ENCODE peak calls at places on chromosomes 12 and 14, in four cellular contexts. J is astrocyte of the cerebellum, R is AG10803, U is heart right ventricle. K is an unnamed sample.
A peak's percentile ranks its signal among the peaks of the same experiment; 100 is the strongest.

GRCh38 chr12:49342914-49343731 is 3.6 kb upstream of the DNAJC22 start:
- DNase-seq in J (no peak), R (no peak), U (no peak), K (no peak)

GRCh38 chr12:57535764-57536596 is 11.0 kb downstream of the DCTN2 start:
- DNase-seq in J (no peak), R (no peak), U (no peak), K (peak; percentile 76)

GRCh38 chr12:121576851-121577391 is 3.9 kb downstream of the KDM2B start:
- DNase-seq in J (peak; percentile 36), R (peak; percentile 94), U (no peak), K (no peak)

GRCh38 chr14:31401369-31401932 is 18.9 kb downstream of the HEATR5A start:
- DNase-seq in J (no peak), R (no peak), U (no peak), K (no peak)

GRCh38 chr12:98896938-98897337 is 251.8 kb downstream of the APAF1 start:
- DNase-seq in J (peak; percentile 31), R (no peak), U (no peak), K (no peak)

GRCh38 chr12:104055686-104056388 is 5.8 kb upstream of the GLT8D2 start:
- DNase-seq in J (no peak), R (peak; percentile 68), U (peak; percentile 66), K (peak; percentile 88)

GRCh38 chr14:54374117-54374884 is 22.5 kb upstream of the CDKN3 start:
- DNase-seq in J (peak; percentile 48), R (no peak), U (no peak), K (no peak)

GRCh38 chr14:80477388-80478160 is 266.3 kb upstream of the DIO2 start:
- DNase-seq in J (no peak), R (peak; percentile 16), U (no peak), K (no peak)

GRCh38 chr12:98213556-98213955 is 301.8 kb upstream of the TMPO start:
- DNase-seq in J (no peak), R (no peak), U (no peak), K (no peak)

GRCh38 chr12:112664569-112664968 is 127.0 kb upstream of the RPH3A start:
- DNase-seq in J (no peak), R (no peak), U (no peak), K (no peak)

GRCh38 chr14:58765375-58765774 is 127.6 kb downstream of the DACT1 start:
- DNase-seq in J (no peak), R (no peak), U (peak; percentile 48), K (no peak)

GRCh38 chr12:6613776-6614512 is 6.8 kb upstream of the CHD4 start:
- DNase-seq in J (peak; percentile 89), R (peak; percentile 96), U (peak; percentile 89), K (peak; percentile 93)

GRCh38 chr14:97033556-97034081 is 236.4 kb downstream of the VRK1 start:
- DNase-seq in J (no peak), R (no peak), U (no peak), K (no peak)

GRCh38 chr12:28909291-28909690 is 239.8 kb upstream of the FAR2 start:
- DNase-seq in J (no peak), R (no peak), U (no peak), K (no peak)

GRCh38 chr14:36221097-36221496 is 44.6 kb upstream of the PTCSC3 start:
- DNase-seq in J (no peak), R (no peak), U (no peak), K (no peak)

GRCh38 chr14:35342160-35343010 is 50.2 kb downstream of the PSMA6 start:
- DNase-seq in J (no peak), R (peak; percentile 67), U (peak; percentile 52), K (peak; percentile 21)

GRCh38 chr14:75446447-75446846 is 18.6 kb downstream of the JDP2 start:
- DNase-seq in J (no peak), R (no peak), U (no peak), K (no peak)

GRCh38 chr14:53055003-53055402 is 98.1 kb downstream of the DDHD1 start:
- DNase-seq in J (peak; percentile 55), R (peak; percentile 64), U (no peak), K (peak; percentile 38)

GRCh38 chr12:80838708-80839107 is 99.0 kb downstream of the LIN7A start:
- DNase-seq in J (no peak), R (peak; percentile 19), U (no peak), K (no peak)

GRCh38 chr12:55068416-55069010 is 48.7 kb downstream of the NEUROD4 start:
- DNase-seq in J (peak; percentile 31), R (peak; percentile 56), U (no peak), K (peak; percentile 27)

GRCh38 chr14:49977126-49977841 is 84.4 kb downstream of the ARF6 start:
- DNase-seq in J (no peak), R (no peak), U (no peak), K (no peak)

GRCh38 chr12:130192667-130193345 is 30.5 kb downstream of the FZD10 start:
- DNase-seq in J (no peak), R (no peak), U (no peak), K (no peak)

GRCh38 chr12:56189918-56190694 is 823 bp upstream of the SMARCC2 start:
- DNase-seq in J (peak; percentile 59), R (peak; percentile 75), U (peak; percentile 81), K (peak; percentile 53)

GRCh38 chr14:89379891-89380820 is 36.9 kb downstream of the FOXN3 start:
- DNase-seq in J (no peak), R (no peak), U (no peak), K (no peak)

GRCh38 chr14:28608438-28608837 is 158.1 kb upstream of the FOXG1 start:
- DNase-seq in J (no peak), R (no peak), U (no peak), K (no peak)

GRCh38 chr14:95265106-95266094 is 54.3 kb downstream of the CLMN start:
- DNase-seq in J (peak; percentile 88), R (peak; percentile 94), U (no peak), K (peak; percentile 64)

GRCh38 chr12:32302218-32302826 is 97.0 kb upstream of the FGD4 start:
- DNase-seq in J (no peak), R (no peak), U (no peak), K (no peak)

GRCh38 chr14:59308706-59309105 is 120.2 kb downstream of the DAAM1 start:
- DNase-seq in J (no peak), R (peak; percentile 77), U (no peak), K (no peak)

GRCh38 chr12:68565391-68565903 is 45.3 kb upstream of the RAP1B start:
- DNase-seq in J (peak; percentile 49), R (peak; percentile 94), U (no peak), K (no peak)

GRCh38 chr12:25313591-25313990 is 62.9 kb upstream of the KRAS start:
- DNase-seq in J (no peak), R (peak; percentile 9), U (no peak), K (no peak)

GRCh38 chr14:69685716-69686115 is 74.3 kb downstream of the SUSD6 start:
- DNase-seq in J (peak; percentile 65), R (peak; percentile 61), U (peak; percentile 69), K (peak; percentile 41)
- TF ChIP-seq CTCF in J (no peak), R (no peak), U (no peak), K (peak; percentile 19)

DNA sequence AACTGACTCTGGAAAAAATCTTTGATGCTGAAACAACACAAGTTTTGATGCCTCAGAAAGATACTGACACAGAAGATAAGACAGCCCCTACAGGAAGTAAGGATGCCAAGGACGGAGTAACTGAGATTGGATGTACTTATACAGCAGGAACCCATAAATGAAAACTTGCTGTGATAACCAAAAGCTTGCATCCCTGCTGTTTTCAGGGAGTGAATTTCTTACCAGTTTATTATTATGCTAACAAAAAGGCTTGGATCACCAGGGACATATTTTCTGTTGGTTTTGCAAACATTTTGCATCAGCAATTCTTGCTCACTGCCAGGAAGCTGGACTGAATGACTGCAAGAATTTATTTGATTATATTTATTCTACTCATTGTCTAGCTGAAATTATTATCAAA is 197.7 kb downstream of the NAV3 start:
- DNase-seq in J (no peak), R (peak; percentile 5), U (no peak), K (no peak)
- H3K4me3 ChIP-seq in J (no peak overlapping the region), R (no peak overlapping the region), U (no peak overlapping the region), K (no peak overlapping the region)

DNA sequence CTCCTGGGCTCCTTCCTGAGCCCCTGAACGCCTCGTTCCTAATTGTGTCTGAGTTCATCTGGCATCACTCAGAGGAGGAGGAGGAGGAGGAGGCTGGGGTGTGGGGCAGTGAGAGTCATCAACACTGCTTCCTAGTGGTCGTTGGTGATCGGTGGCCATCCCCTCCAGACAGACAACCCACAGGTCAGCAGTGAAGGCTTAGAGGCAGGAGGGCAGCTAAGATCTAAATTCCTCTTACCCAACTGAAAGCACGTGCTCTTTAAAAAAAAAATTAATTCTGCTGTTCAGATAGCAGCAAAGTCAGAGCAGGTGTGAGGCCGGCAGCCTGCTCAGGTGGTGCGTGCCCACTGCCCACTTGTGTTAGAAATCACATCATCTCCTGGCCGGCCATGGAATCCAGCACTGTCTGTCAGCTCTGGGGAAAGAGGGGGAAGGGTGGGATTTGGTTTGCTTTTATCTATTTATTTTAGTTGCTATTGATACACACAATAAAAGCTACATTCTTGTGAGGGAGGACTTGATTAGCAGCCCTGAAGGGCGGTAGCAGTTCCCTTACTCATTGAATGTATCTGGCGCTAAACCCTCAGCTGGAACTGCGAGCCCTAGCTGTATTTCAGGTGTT is 46.6 kb downstream of the PPP2R5C start:
- DNase-seq in J (no peak), R (no peak), U (no peak), K (no peak)
- TF ChIP-seq CTCF in J (no peak), R (no peak), U (no peak), K (no peak)

GRCh38 chr14:99235578-99235977 is 36.4 kb downstream of the BCL11B start:
- DNase-seq in J (no peak), R (no peak), U (no peak), K (no peak)

GRCh38 chr14:99236386-99237133 is 35.4 kb downstream of the BCL11B start:
- DNase-seq in J (no peak), R (no peak), U (no peak), K (no peak)

GRCh38 chr14:99234982-99235491 is 37.0 kb downstream of the BCL11B start:
- DNase-seq in J (no peak), R (no peak), U (no peak), K (no peak)

GRCh38 chr14:99238234-99238633 is 33.8 kb downstream of the BCL11B start:
- DNase-seq in J (no peak), R (no peak), U (no peak), K (no peak)

GRCh38 chr14:99237288-99237687 is 34.7 kb downstream of the BCL11B start:
- DNase-seq in J (no peak), R (no peak), U (no peak), K (no peak)
- H3K4me3 ChIP-seq in J (no peak overlapping the region), R (no peak overlapping the region), U (no peak overlapping the region), K (no peak overlapping the region)

DNA sequence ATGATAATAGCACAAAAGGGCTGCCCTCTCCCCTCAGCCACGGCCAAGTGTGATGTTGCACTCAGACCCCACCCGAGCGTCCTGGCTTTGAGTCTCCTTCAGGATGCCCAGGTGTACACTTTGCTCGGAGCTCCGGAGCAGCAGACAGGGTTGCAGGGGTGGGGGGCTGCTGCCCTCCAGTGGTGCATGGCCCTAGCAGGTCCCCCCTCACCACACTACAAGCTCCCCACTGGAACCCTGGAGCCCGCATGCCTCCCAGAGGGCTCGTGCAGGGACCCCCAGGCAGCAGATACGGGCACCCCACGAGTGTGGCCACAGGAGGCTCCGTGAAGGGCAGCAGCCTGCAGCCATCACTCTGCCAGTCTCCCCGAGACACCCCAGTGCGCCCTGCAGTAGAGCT is 69.9 kb upstream of the C14orf180 start:
- DNase-seq in J (no peak), R (no peak), U (no peak), K (no peak)
- TF ChIP-seq CTCF in J (no peak), R (no peak), U (no peak), K (no peak)

K was measured in LNCaP clone FGC.